ENCODE peak calls at places on chromosomes 11 and 22, in eight cellular contexts. X, B, J, U, F, N, M and S are unnamed samples.

GRCh38 chr11:59429924-59430516 is 3.8 kb upstream of the OR5A2 start:
- DNase-seq in X (peak), B (no peak), J (peak), U (peak), F (no peak), N (peak), M (peak), S (peak)

GRCh38 chr11:128725630-128726461 is 32.0 kb downstream of the FLI1 start:
- DNase-seq in X (no peak), B (no peak), J (peak), U (no peak), F (no peak), N (no peak), M (no peak), S (no peak)

GRCh38 chr11:74462631-74463030 is 4.7 kb downstream of the KCNE3 start:
- DNase-seq in X (no peak), B (no peak), J (no peak), U (no peak), F (no peak), N (no peak), M (no peak), S (no peak)

GRCh38 chr11:4072668-4073285 is 21.8 kb upstream of the RRM1 start:
- DNase-seq in X (peak), B (no peak), J (peak), U (peak), F (peak), N (no peak), M (peak), S (peak)

GRCh38 chr11:95432714-95433503 is 201.9 kb upstream of the SESN3 start:
- DNase-seq in X (no peak), B (no peak), J (no peak), U (no peak), F (no peak), N (no peak), M (no peak), S (no peak)

GRCh38 chr11:70267405-70267950 is 3.0 kb upstream of the PPFIA1 start:
- DNase-seq in X (no peak), B (no peak), J (no peak), U (no peak), F (no peak), N (no peak), M (no peak), S (no peak)

GRCh38 chr11:76074178-76075112 is 131.9 kb downstream of the WNT11 start:
- DNase-seq in X (no peak), B (no peak), J (no peak), U (no peak), F (no peak), N (no peak), M (peak), S (no peak)

GRCh38 chr22:33361581-33361980 is 303.4 kb upstream of the SYN3 start:
- DNase-seq in X (no peak), B (no peak), J (no peak), U (no peak), F (no peak), N (no peak), M (no peak), S (no peak)

GRCh38 chr11:44744160-44744559 is 17.4 kb downstream of the TSPAN18 start:
- DNase-seq in X (no peak), B (no peak), J (no peak), U (no peak), F (no peak), N (no peak), M (no peak), S (no peak)

GRCh38 chr11:44623716-44624491 is 58.4 kb downstream of the CD82 start:
- DNase-seq in X (peak), B (no peak), J (no peak), U (peak), F (no peak), N (no peak), M (no peak), S (peak)

GRCh38 chr22:48180631-48181030 is 1418.2 kb downstream of the TBC1D22A start:
- DNase-seq in X (no peak), B (no peak), J (no peak), U (no peak), F (no peak), N (no peak), M (no peak), S (no peak)

GRCh38 chr22:37230673-37231405 is 13.2 kb downstream of the RAC2 start:
- DNase-seq in X (peak), B (no peak), J (no peak), U (no peak), F (no peak), N (no peak), M (no peak), S (no peak)

DNA sequence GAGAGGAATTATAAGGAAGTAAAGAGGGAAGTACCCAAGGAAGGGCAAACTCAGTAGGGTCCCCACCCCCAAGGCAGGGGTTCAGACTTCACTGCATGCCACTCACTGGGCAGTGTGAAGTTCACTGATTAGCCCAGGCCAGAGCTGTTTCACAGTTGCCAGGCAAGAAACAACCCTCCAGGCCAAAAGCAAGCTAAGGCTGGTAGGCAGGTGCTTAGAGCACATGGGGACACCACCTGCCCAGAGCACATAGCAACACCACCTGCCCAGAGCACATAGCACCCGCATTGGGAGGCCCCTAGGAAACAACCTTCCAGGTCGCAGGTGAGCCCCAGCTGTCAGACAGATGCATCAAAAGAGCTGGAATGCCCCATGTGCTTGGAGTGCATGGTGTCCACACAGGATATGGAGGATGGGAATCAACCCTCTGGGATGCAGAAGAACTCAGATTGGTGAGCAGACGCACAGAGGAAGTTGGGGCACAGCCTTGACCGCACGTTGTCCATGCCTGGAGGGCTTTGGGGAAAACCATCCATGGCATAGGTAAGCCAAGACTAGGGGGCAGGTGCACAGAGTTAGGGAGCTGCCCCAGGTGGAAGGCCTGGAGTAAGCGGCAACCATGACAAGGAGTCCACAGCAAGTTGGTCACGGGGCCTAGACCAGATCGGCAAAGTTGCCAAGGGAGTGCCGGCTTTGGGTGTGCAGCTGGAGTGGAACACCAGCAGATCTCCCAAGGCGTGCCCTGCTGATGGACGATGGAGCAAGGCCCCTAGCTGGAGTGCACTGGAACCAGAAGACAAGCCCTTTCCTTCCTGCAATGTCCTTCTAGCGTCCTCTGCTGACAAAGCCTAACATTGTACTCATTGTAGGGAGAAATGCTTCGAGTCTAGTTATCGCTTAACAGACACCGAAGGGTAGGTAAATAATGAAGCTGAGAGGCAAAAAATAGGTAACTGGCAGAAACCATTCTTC is 7.8 kb upstream of the TMEM216 start:
- DNase-seq in X (peak), B (no peak), J (no peak), U (no peak), F (no peak), N (no peak), M (peak), S (no peak)
- TF ChIP-seq CTCF in X (peak), B (no peak), J (no peak), U (no peak), F (peak), N (peak), M (peak), S (no peak)

GRCh38 chr22:41957941-41958556 is 6.1 kb downstream of the SMIM45 start:
- DNase-seq in X (no peak), B (no peak), J (no peak), U (no peak), F (no peak), N (no peak), M (no peak), S (no peak)
- TF ChIP-seq CTCF in X (no peak), B (peak), J (peak), U (no peak), F (no peak), N (no peak), M (no peak), S (peak)

GRCh38 chr11:117985953-117986887 is at the start of gene IL10RA:
- DNase-seq in X (peak), B (peak), J (peak), U (peak), F (peak), N (no peak), M (no peak), S (peak)
- TF ChIP-seq CTCF in X (no peak), B (no peak), J (no peak), U (no peak), F (no peak), N (no peak), M (no peak), S (no peak)

GRCh38 chr11:125168875-125169537 is 4.5 kb downstream of the PKNOX2 start:
- DNase-seq in X (no peak), B (no peak), J (no peak), U (no peak), F (peak), N (no peak), M (no peak), S (no peak)

GRCh38 chr11:125167954-125168821 is 3.6 kb downstream of the PKNOX2 start:
- DNase-seq in X (no peak), B (no peak), J (no peak), U (no peak), F (no peak), N (no peak), M (no peak), S (no peak)

GRCh38 chr11:125171974-125172373 is 7.4 kb downstream of the PKNOX2 start:
- DNase-seq in X (no peak), B (no peak), J (no peak), U (no peak), F (no peak), N (no peak), M (no peak), S (no peak)

GRCh38 chr11:125170001-125170405 is 5.5 kb downstream of the PKNOX2 start:
- DNase-seq in X (no peak), B (peak), J (no peak), U (no peak), F (no peak), N (no peak), M (no peak), S (no peak)

GRCh38 chr11:125170406-125171031 is 6.0 kb downstream of the PKNOX2 start:
- DNase-seq in X (no peak), B (peak), J (no peak), U (no peak), F (no peak), N (no peak), M (no peak), S (no peak)
- TF ChIP-seq CTCF in X (no peak), B (no peak), J (no peak), U (no peak), F (no peak), N (no peak), M (no peak), S (no peak)

GRCh38 chr11:61694971-61695706 is 14.9 kb downstream of the DAGLA start:
- DNase-seq in X (no peak), B (peak), J (no peak), U (peak), F (no peak), N (no peak), M (peak), S (no peak)
- TF ChIP-seq CTCF in X (no peak), B (peak), J (no peak), U (no peak), F (no peak), N (peak), M (peak), S (peak)

GRCh38 chr11:77779935-77780334 is 40.6 kb downstream of the RSF1 start:
- DNase-seq in X (no peak), B (no peak), J (no peak), U (no peak), F (no peak), N (no peak), M (peak), S (no peak)

GRCh38 chr11:77778118-77778517 is 42.4 kb downstream of the RSF1 start:
- DNase-seq in X (no peak), B (no peak), J (no peak), U (no peak), F (no peak), N (no peak), M (no peak), S (no peak)

GRCh38 chr11:77778549-77778948 is 42.0 kb downstream of the RSF1 start:
- DNase-seq in X (no peak), B (no peak), J (no peak), U (no peak), F (no peak), N (no peak), M (no peak), S (no peak)

GRCh38 chr11:77775941-77776340 is 44.6 kb downstream of the RSF1 start:
- DNase-seq in X (no peak), B (no peak), J (no peak), U (no peak), F (no peak), N (no peak), M (no peak), S (no peak)

GRCh38 chr11:77776455-77776854 is 44.1 kb downstream of the RSF1 start:
- DNase-seq in X (no peak), B (no peak), J (no peak), U (no peak), F (no peak), N (no peak), M (peak), S (no peak)
- TF ChIP-seq CTCF in X (peak), B (peak), J (peak), U (no peak), F (peak), N (no peak), M (peak), S (peak)

DNA sequence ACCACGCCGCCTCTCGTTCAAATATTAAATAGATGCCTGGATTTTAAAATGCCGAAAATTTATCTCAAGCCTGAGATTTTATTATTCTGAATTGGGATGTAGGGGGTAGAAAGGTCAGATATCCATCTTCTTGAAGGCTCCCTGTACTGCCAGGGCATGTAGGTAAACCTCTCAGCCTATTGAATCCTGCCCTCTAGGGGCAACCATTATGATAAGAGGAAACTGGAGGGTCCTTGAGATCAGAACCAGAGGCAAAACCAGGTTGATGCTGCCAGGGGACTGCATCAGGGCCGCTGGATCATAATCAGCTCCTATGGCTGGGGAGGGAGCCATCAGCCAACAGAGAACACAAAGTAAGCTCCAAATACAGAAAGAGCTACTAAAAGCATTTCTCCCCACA is 92.4 kb downstream of the KCNC1 start:
- DNase-seq in X (no peak), B (no peak), J (no peak), U (no peak), F (no peak), N (no peak), M (peak), S (no peak)
- TF ChIP-seq CTCF in X (no peak), B (peak), J (no peak), U (no peak), F (peak), N (peak), M (peak), S (peak)

DNA sequence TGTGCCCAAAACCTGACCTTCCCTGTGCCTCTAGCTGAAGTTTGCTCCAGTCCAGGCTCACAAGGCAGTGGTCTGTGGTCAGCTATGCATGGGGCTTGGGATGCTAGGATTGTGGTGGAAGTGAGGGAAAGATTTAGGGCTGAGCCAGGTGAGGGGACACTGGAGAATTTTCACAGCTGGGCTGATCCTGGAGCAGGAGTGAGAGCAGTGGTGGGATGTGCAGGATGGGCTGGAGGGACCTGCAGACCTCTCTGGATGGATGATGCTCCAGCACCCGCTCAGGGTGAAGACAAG is 23.9 kb upstream of the KDM2A start:
- DNase-seq in X (no peak), B (no peak), J (no peak), U (no peak), F (no peak), N (no peak), M (no peak), S (no peak)
- TF ChIP-seq CTCF in X (no peak), B (no peak), J (no peak), U (no peak), F (no peak), N (no peak), M (no peak), S (peak)